ENCODE peak calls at places on chromosomes 1 and 21, in eight cellular contexts. One of them, this sample, is unnamed.

GRCh38 chr1:84724128-84724860 is 34.0 kb upstream of the SSX2IP start:
- DNase-seq in tibial nerve: no peak
- DNase-seq in endothelial cell of umbilical vein: no peak
- DNase-seq in lower leg skin: no peak
- DNase-seq in ovary: no peak
- DNase-seq in H54: no peak
- DNase-seq in transverse colon: peak
- DNase-seq in spleen: peak
- DNase-seq in this sample: peak

GRCh38 chr1:54111624-54112023 is 41.2 kb downstream of the CDCP2 start:
- DNase-seq in tibial nerve: no peak
- DNase-seq in endothelial cell of umbilical vein: no peak
- DNase-seq in lower leg skin: no peak
- DNase-seq in ovary: no peak
- DNase-seq in H54: no peak
- DNase-seq in transverse colon: no peak
- DNase-seq in spleen: no peak
- DNase-seq in this sample: no peak

GRCh38 chr1:152436593-152437338 is 22.7 kb upstream of the CRNN start:
- DNase-seq in tibial nerve: no peak
- DNase-seq in endothelial cell of umbilical vein: no peak
- DNase-seq in lower leg skin: no peak
- DNase-seq in ovary: no peak
- DNase-seq in H54: no peak
- DNase-seq in transverse colon: no peak
- DNase-seq in spleen: no peak
- DNase-seq in this sample: no peak

GRCh38 chr1:171852273-171852672 is 11.0 kb downstream of the DNM3 start:
- DNase-seq in tibial nerve: no peak
- DNase-seq in endothelial cell of umbilical vein: no peak
- DNase-seq in lower leg skin: no peak
- DNase-seq in ovary: no peak
- DNase-seq in H54: no peak
- DNase-seq in transverse colon: no peak
- DNase-seq in spleen: no peak
- DNase-seq in this sample: no peak

GRCh38 chr1:219883400-219884332 is 44.7 kb downstream of the SLC30A10 start:
- DNase-seq in tibial nerve: no peak
- DNase-seq in endothelial cell of umbilical vein: no peak
- DNase-seq in lower leg skin: no peak
- DNase-seq in ovary: no peak
- DNase-seq in H54: no peak
- DNase-seq in transverse colon: no peak
- DNase-seq in spleen: no peak
- DNase-seq in this sample: no peak

GRCh38 chr21:36909901-36910561 is 56.4 kb downstream of the HLCS start:
- DNase-seq in tibial nerve: no peak
- DNase-seq in endothelial cell of umbilical vein: peak
- DNase-seq in lower leg skin: no peak
- DNase-seq in ovary: no peak
- DNase-seq in H54: peak
- DNase-seq in transverse colon: no peak
- DNase-seq in spleen: no peak
- DNase-seq in this sample: no peak

GRCh38 chr1:74481607-74482006 is 30.8 kb downstream of the LRRC53 start:
- DNase-seq in tibial nerve: no peak
- DNase-seq in endothelial cell of umbilical vein: no peak
- DNase-seq in lower leg skin: no peak
- DNase-seq in ovary: no peak
- DNase-seq in H54: no peak
- DNase-seq in transverse colon: no peak
- DNase-seq in spleen: no peak
- DNase-seq in this sample: no peak

GRCh38 chr1:86155807-86156561 is 588 bp downstream of the COL24A1 start:
- DNase-seq in tibial nerve: no peak
- DNase-seq in endothelial cell of umbilical vein: peak
- DNase-seq in lower leg skin: no peak
- DNase-seq in ovary: peak
- DNase-seq in H54: no peak
- DNase-seq in transverse colon: peak
- DNase-seq in spleen: peak
- DNase-seq in this sample: no peak

GRCh38 chr1:51843948-51844347 is 34.6 kb downstream of the NRDC start:
- DNase-seq in tibial nerve: no peak
- DNase-seq in endothelial cell of umbilical vein: no peak
- DNase-seq in lower leg skin: no peak
- DNase-seq in ovary: no peak
- DNase-seq in H54: no peak
- DNase-seq in transverse colon: no peak
- DNase-seq in spleen: no peak
- DNase-seq in this sample: no peak

GRCh38 chr1:192496369-192497056 is 79.1 kb upstream of the RGS1 start:
- DNase-seq in tibial nerve: no peak
- DNase-seq in endothelial cell of umbilical vein: no peak
- DNase-seq in lower leg skin: no peak
- DNase-seq in ovary: no peak
- DNase-seq in H54: no peak
- DNase-seq in transverse colon: no peak
- DNase-seq in spleen: no peak
- DNase-seq in this sample: no peak

GRCh38 chr1:6008696-6009095 is 16.5 kb upstream of the NPHP4 start:
- DNase-seq in tibial nerve: no peak
- DNase-seq in endothelial cell of umbilical vein: no peak
- DNase-seq in lower leg skin: no peak
- DNase-seq in ovary: no peak
- DNase-seq in H54: no peak
- DNase-seq in transverse colon: no peak
- DNase-seq in spleen: peak
- DNase-seq in this sample: no peak

DNA sequence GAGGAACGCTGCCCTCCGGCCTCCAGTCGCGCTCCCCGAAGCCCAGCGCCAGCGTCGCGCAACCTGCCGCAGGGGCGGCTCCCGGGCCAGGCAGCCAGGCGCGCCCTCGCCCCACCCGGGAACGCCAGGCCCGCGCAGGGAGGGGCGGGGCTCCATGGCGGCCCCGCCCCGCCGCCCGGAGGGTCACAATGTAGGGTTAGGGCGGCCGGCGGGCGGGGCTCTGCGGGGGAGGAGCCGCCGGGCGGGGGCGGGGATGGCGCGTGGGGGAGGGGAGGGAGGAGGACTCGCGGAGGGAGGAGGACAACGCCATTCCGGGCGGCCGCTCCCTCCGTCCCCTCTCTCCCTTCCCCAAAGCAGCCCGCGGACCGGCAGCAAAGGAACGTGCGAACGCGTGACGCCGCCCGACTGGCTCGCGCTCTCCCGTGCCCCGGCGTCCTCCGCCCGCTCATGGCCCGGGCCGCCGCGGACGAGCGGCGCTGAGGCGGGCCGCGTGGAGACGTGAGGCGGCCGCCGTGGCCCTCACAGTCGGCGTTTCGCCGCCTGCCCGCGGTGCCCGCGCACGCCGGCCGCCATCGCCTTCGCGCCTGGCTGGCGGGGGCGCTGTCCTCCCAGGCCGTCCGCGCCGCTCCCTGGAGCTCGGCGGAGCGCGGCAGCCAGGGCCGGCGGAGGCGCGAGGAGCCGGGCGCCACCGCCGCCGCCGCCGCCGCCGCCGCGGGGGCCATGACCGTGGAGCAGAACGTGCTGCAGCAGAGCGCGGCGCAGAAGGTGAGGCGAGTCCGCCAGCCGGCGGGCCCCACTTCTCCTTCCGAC is at the start of gene USP25:
- DNase-seq in tibial nerve: peak
- DNase-seq in endothelial cell of umbilical vein: peak
- DNase-seq in lower leg skin: peak
- DNase-seq in ovary: peak
- DNase-seq in H54: peak
- DNase-seq in transverse colon: peak
- DNase-seq in spleen: peak
- DNase-seq in this sample: peak
- TF ChIP-seq POLR2A in tibial nerve: peak
- TF ChIP-seq POLR2A in endothelial cell of umbilical vein: peak
- TF ChIP-seq POLR2A in lower leg skin: no peak
- TF ChIP-seq POLR2A in ovary: peak
- TF ChIP-seq POLR2A in H54: peak
- TF ChIP-seq POLR2A in transverse colon: peak
- TF ChIP-seq POLR2A in spleen: no peak
- TF ChIP-seq POLR2A in this sample: peak

DNA sequence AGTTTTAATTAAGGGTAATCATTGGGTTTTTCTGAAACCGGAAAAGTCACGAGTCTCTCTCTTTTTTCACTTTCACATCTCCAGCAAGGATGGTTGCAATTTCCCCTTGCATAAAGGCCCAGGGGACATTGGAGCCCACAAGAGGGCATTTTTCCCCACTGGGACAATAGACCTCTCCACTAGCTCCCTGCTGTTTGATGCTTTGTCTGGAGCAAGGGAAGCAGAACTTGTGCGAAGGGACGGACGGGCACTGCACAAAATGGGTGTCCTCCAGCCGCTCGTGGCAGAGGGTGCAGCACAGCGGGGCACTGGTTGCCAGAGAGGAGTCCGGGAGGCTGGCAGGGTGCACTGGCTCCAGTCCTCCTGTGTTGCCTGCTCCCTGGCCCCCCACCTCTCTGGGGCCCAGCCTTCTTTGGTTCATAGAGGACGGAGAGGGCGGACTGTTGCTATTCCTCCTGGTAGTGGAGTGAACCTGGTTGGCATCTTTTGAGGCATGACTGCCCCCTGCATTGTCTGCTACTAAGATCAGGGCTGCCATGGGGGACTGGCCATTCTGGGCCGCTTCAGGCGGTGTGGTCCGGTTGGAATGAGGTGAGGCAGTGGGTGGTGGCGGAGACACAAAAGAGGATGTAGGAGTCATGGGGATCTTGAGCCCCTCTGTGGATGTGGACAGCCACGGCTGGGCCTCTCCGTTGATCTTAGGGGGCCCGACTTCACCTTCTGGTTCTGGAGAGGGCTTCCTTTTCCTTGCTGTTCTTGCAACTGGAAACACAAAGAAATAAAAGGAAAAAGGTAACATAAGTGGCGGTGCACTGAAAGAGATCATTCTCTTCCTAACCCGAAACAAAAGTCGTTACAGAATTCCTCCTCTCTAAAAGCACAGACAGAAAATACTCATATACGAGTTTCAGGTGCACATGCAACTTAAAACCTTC is 2.6 kb downstream of the IRF2BP2 start:
- DNase-seq in tibial nerve: no peak
- DNase-seq in endothelial cell of umbilical vein: peak
- DNase-seq in lower leg skin: no peak
- DNase-seq in ovary: peak
- DNase-seq in H54: no peak
- DNase-seq in transverse colon: peak
- DNase-seq in spleen: peak
- DNase-seq in this sample: peak
- TF ChIP-seq POLR2A in tibial nerve: peak
- TF ChIP-seq POLR2A in endothelial cell of umbilical vein: no peak
- TF ChIP-seq POLR2A in lower leg skin: no peak
- TF ChIP-seq POLR2A in ovary: no peak
- TF ChIP-seq POLR2A in H54: no peak
- TF ChIP-seq POLR2A in transverse colon: peak
- TF ChIP-seq POLR2A in spleen: no peak
- TF ChIP-seq POLR2A in this sample: no peak

GRCh38 chr1:162697140-162697895 is 65.1 kb downstream of the DDR2 start:
- DNase-seq in tibial nerve: no peak
- DNase-seq in endothelial cell of umbilical vein: no peak
- DNase-seq in lower leg skin: no peak
- DNase-seq in ovary: no peak
- DNase-seq in H54: no peak
- DNase-seq in transverse colon: no peak
- DNase-seq in spleen: no peak
- DNase-seq in this sample: no peak

GRCh38 chr1:162694911-162695310 is 62.6 kb downstream of the DDR2 start:
- DNase-seq in tibial nerve: no peak
- DNase-seq in endothelial cell of umbilical vein: no peak
- DNase-seq in lower leg skin: no peak
- DNase-seq in ovary: no peak
- DNase-seq in H54: no peak
- DNase-seq in transverse colon: no peak
- DNase-seq in spleen: no peak
- DNase-seq in this sample: no peak

GRCh38 chr1:162691999-162692575 is 59.8 kb downstream of the DDR2 start:
- DNase-seq in tibial nerve: no peak
- DNase-seq in endothelial cell of umbilical vein: peak
- DNase-seq in lower leg skin: no peak
- DNase-seq in ovary: no peak
- DNase-seq in H54: no peak
- DNase-seq in transverse colon: no peak
- DNase-seq in spleen: no peak
- DNase-seq in this sample: no peak

GRCh38 chr1:162696286-162696862 is 64.1 kb downstream of the DDR2 start:
- DNase-seq in tibial nerve: peak
- DNase-seq in endothelial cell of umbilical vein: peak
- DNase-seq in lower leg skin: peak
- DNase-seq in ovary: peak
- DNase-seq in H54: peak
- DNase-seq in transverse colon: peak
- DNase-seq in spleen: no peak
- DNase-seq in this sample: no peak

GRCh38 chr1:162695687-162696086 is 63.4 kb downstream of the DDR2 start:
- DNase-seq in tibial nerve: no peak
- DNase-seq in endothelial cell of umbilical vein: no peak
- DNase-seq in lower leg skin: no peak
- DNase-seq in ovary: no peak
- DNase-seq in H54: no peak
- DNase-seq in transverse colon: no peak
- DNase-seq in spleen: no peak
- DNase-seq in this sample: no peak
- TF ChIP-seq POLR2A in tibial nerve: no peak
- TF ChIP-seq POLR2A in endothelial cell of umbilical vein: no peak
- TF ChIP-seq POLR2A in lower leg skin: no peak
- TF ChIP-seq POLR2A in ovary: no peak
- TF ChIP-seq POLR2A in H54: no peak
- TF ChIP-seq POLR2A in transverse colon: no peak
- TF ChIP-seq POLR2A in spleen: no peak
- TF ChIP-seq POLR2A in this sample: no peak

GRCh38 chr1:41241748-41242644 is at the start of gene SCMH1:
- DNase-seq in tibial nerve: peak
- DNase-seq in endothelial cell of umbilical vein: peak
- DNase-seq in lower leg skin: peak
- DNase-seq in ovary: peak
- DNase-seq in H54: peak
- DNase-seq in transverse colon: peak
- DNase-seq in spleen: peak
- DNase-seq in this sample: peak
- TF ChIP-seq POLR2A in tibial nerve: no peak
- TF ChIP-seq POLR2A in endothelial cell of umbilical vein: no peak
- TF ChIP-seq POLR2A in lower leg skin: no peak
- TF ChIP-seq POLR2A in ovary: peak
- TF ChIP-seq POLR2A in H54: peak
- TF ChIP-seq POLR2A in transverse colon: no peak
- TF ChIP-seq POLR2A in spleen: no peak
- TF ChIP-seq POLR2A in this sample: peak

GRCh38 chr1:234602334-234603220 is 7.4 kb downstream of the IRF2BP2 start:
- DNase-seq in tibial nerve: peak
- DNase-seq in endothelial cell of umbilical vein: peak
- DNase-seq in lower leg skin: peak
- DNase-seq in ovary: no peak
- DNase-seq in H54: no peak
- DNase-seq in transverse colon: peak
- DNase-seq in spleen: no peak
- DNase-seq in this sample: peak
- TF ChIP-seq POLR2A in tibial nerve: peak
- TF ChIP-seq POLR2A in endothelial cell of umbilical vein: no peak
- TF ChIP-seq POLR2A in lower leg skin: no peak
- TF ChIP-seq POLR2A in ovary: peak
- TF ChIP-seq POLR2A in H54: no peak
- TF ChIP-seq POLR2A in transverse colon: peak
- TF ChIP-seq POLR2A in spleen: no peak
- TF ChIP-seq POLR2A in this sample: peak